ENCODE peak calls at places on chromosomes 13 and 19, in four cellular contexts. Y is PC-3, A is K562, P is thyroid gland. F is an unnamed sample.

GRCh38 chr13:30608364-30608763 is 9.4 kb upstream of the USPL1 start:
- DNase-seq in A (no peak), Y (no peak), P (no peak), F (no peak)

GRCh38 chr19:47315125-47315821 is 5.6 kb downstream of the C5AR1 start:
- DNase-seq in P (peak), A (peak), Y (peak), F (peak)

GRCh38 chr19:45251452-45252354 is 632 bp downstream of the MARK4 start:
- DNase-seq in A (peak), Y (no peak), P (peak), F (no peak)

GRCh38 chr13:48042889-48043288 is 5.4 kb downstream of the NUDT15 start:
- DNase-seq in Y (no peak), P (no peak), A (no peak), F (no peak)

GRCh38 chr19:19259741-19260140 is 13.4 kb downstream of the TM6SF2 start:
- DNase-seq in Y (peak), P (no peak), A (peak), F (peak)

GRCh38 chr19:38735257-38735686 is 9.0 kb downstream of the CAPN12 start:
- DNase-seq in Y (peak), P (no peak), A (peak), F (peak)

GRCh38 chr19:44948237-44948636 is 2.4 kb downstream of the APOC2 start:
- DNase-seq in Y (no peak), A (no peak), P (no peak), F (no peak)

GRCh38 chr19:47511681-47512080 is 3.2 kb downstream of the NAPA start:
- DNase-seq in P (no peak), A (no peak), Y (no peak), F (no peak)

GRCh38 chr19:991174-991931 is 7.2 kb downstream of the WDR18 start:
- DNase-seq in A (peak), P (no peak), Y (peak), F (peak)

GRCh38 chr19:45592366-45592765 is 7.8 kb upstream of the OPA3 start:
- DNase-seq in A (no peak), P (no peak), Y (peak), F (no peak)

DNA sequence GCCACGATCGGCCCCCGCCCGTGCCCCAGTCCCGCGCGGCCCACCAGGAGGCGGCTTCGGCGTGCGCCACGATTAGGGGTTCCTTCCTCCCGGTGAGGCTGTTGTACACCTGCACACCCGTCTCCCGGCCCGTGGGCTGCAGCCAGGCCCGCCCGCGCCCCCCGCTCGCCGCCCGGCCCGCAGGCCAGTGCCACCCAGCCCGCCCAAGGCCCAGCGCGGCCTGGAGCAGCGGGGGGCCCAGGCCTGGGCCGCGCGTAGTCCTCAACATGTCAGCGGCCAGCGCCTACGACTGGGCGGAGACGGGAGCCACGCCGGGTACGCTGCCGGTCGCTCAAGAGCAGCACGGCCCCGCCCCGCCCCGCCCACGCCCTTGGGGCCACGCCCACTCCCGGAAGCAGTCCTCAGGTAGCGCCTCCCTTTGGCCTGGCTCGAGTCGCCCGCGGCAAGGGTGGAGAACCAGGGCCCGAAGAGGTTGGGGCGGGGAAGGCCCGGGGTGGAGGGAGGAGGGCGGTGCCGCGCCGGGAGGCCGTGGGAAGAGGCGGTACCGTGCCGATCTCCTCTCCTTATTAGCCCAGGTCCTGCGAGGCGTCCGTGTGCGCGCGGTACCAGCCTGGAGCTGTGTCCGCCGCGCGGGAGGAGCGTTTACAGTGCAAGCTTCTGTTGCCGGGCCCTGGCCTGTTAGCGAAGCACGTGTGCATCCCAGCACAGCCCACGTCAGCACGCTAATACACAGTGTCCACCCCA is at the start of gene CARS2:
- DNase-seq in A (peak), Y (peak), P (peak), F (peak)
- TF ChIP-seq CTCF in A (peak), Y (no peak), P (no peak), F (no peak)

GRCh38 chr19:3107658-3108057 is 13.5 kb downstream of the GNA11 start:
- DNase-seq in P (no peak), A (no peak), Y (no peak), F (no peak)

GRCh38 chr19:3110126-3110825 is 16.1 kb downstream of the GNA11 start:
- DNase-seq in Y (no peak), P (no peak), A (no peak), F (no peak)

GRCh38 chr19:3111586-3112247 is 17.6 kb downstream of the GNA11 start:
- DNase-seq in A (no peak), Y (no peak), P (no peak), F (no peak)

GRCh38 chr19:3108775-3109174 is 14.6 kb downstream of the GNA11 start:
- DNase-seq in P (peak), A (peak), Y (peak), F (peak)

DNA sequence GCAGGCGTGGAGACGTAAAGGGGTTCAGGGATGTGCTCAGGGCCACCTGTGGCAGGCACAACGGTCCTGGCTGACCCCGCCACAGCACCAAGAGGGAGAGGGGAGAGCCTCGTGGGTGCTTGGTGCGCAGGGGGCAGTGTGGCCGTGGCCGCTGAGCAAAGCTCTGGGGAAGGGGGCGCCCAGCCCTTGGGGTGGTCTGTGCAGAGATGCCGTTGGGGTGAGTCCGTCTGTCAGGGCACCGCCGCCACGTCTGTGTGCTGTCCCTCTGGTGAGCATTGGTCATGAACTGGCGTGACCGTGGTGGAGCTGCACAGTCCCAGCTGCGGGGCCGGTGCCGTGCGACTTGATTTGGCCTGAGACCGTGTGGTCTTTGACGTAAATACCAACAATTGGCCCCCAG is 15.3 kb downstream of the GNA11 start:
- DNase-seq in P (no peak), Y (no peak), A (no peak), F (no peak)
- TF ChIP-seq CTCF in P (no peak), Y (no peak), A (no peak), F (no peak)

GRCh38 chr13:68064371-68064770 is 834.2 kb upstream of the PCDH9 start:
- DNase-seq in P (no peak), Y (no peak), A (no peak), F (no peak)
- TF ChIP-seq CTCF in P (no peak), Y (no peak), A (no peak), F (no peak)

GRCh38 chr19:51018745-51019543 is 565 bp downstream of the KLK10 start:
- DNase-seq in Y (no peak), P (peak), A (no peak), F (peak)

GRCh38 chr19:51014242-51014641 is 5.3 kb downstream of the KLK10 start:
- DNase-seq in A (no peak), P (no peak), Y (no peak), F (no peak)

GRCh38 chr19:51015691-51016267 is 3.7 kb downstream of the KLK10 start:
- DNase-seq in A (no peak), Y (no peak), P (no peak), F (no peak)

GRCh38 chr19:51019544-51019925 is at the start of gene KLK10:
- DNase-seq in A (no peak), P (no peak), Y (no peak), F (no peak)

GRCh38 chr19:51016798-51017683 is 2.5 kb downstream of the KLK10 start:
- DNase-seq in A (peak), P (peak), Y (peak), F (peak)
- TF ChIP-seq CTCF in A (peak), P (peak), Y (peak), F (peak)

GRCh38 chr13:39273953-39274352 is 235.7 kb downstream of the NHLRC3 start:
- DNase-seq in Y (peak), P (peak), A (no peak), F (peak)
- TF ChIP-seq CTCF in Y (peak), P (peak), A (peak), F (peak)

F was measured in H9.